ENCODE peak calls at places on chromosome 6, in four cellular contexts. D is K562, C is HL-60, I is GM12878. B is an unnamed sample.

GRCh38 chr6:133467231-133467981 is 226.2 kb downstream of the EYA4 start:
- DNase-seq in D (no peak), C (no peak), I (no peak), B (no peak)

GRCh38 chr6:73050706-73051105 is 174.6 kb downstream of the KHDC1L start:
- DNase-seq in D (no peak), C (no peak), I (no peak), B (no peak)

GRCh38 chr6:2061880-2062279 is 183.5 kb downstream of the GMDS start:
- DNase-seq in D (no peak), C (no peak), I (no peak), B (no peak)

GRCh38 chr6:53673138-53673801 is 7.7 kb upstream of the KLHL31 start:
- DNase-seq in D (no peak), C (no peak), I (no peak), B (no peak)

GRCh38 chr6:89630488-89630887 is 8.1 kb downstream of the LYRM2 start:
- DNase-seq in D (no peak), C (no peak), I (no peak), B (no peak)

GRCh38 chr6:139708342-139709199 is 334.1 kb upstream of the CITED2 start:
- DNase-seq in D (no peak), C (no peak), I (no peak), B (no peak)

GRCh38 chr6:106702451-106703110 is 73.2 kb downstream of the QRSL1 start:
- DNase-seq in D (no peak), C (no peak), I (peak), B (peak)

GRCh38 chr6:20038805-20039204 is 173.5 kb downstream of the MBOAT1 start:
- DNase-seq in D (no peak), C (no peak), I (no peak), B (no peak)

GRCh38 chr6:101722991-101723579 is 329.6 kb downstream of the GRIK2 start:
- DNase-seq in D (no peak), C (no peak), I (no peak), B (no peak)

GRCh38 chr6:72984981-72985665 is 240.2 kb downstream of the KHDC1L start:
- DNase-seq in D (no peak), C (no peak), I (no peak), B (no peak)

GRCh38 chr6:167568407-167569024 is 243.6 kb downstream of the TTLL2 start:
- DNase-seq in D (no peak), C (no peak), I (no peak), B (no peak)

GRCh38 chr6:158050955-158051354 is 69.3 kb downstream of the SYNJ2 start:
- DNase-seq in D (no peak), C (no peak), I (no peak), B (no peak)

GRCh38 chr6:137271245-137272183 is 52.3 kb upstream of the IFNGR1 start:
- DNase-seq in D (peak), C (no peak), I (no peak), B (no peak)

GRCh38 chr6:5996701-5997419 is 9.9 kb downstream of the NRN1 start:
- DNase-seq in D (no peak), C (no peak), I (no peak), B (no peak)

GRCh38 chr6:89146748-89147715 is 1.2 kb downstream of the PM20D2 start:
- DNase-seq in D (no peak), C (no peak), I (no peak), B (no peak)

GRCh38 chr6:26394289-26394688 is 7.8 kb upstream of the BTN3A1 start:
- DNase-seq in D (no peak), C (no peak), I (no peak), B (no peak)

GRCh38 chr6:113414511-113414910 is 442.6 kb upstream of the MARCKS start:
- DNase-seq in D (no peak), C (no peak), I (no peak), B (no peak)

GRCh38 chr6:119077643-119078448 is 618 bp downstream of the FAM184A start:
- DNase-seq in D (peak), C (no peak), I (no peak), B (peak)

GRCh38 chr6:4932506-4932903 is 71.3 kb downstream of the RPP40 start:
- DNase-seq in D (no peak), C (no peak), I (no peak), B (no peak)

GRCh38 chr6:41966961-41967311 is 25.3 kb upstream of the CCND3 start:
- DNase-seq in D (peak), C (no peak), I (no peak), B (no peak)

GRCh38 chr6:159042003-159042823 is 2.6 kb downstream of the TAGAP start:
- DNase-seq in D (peak), C (peak), I (peak), B (no peak)

DNA sequence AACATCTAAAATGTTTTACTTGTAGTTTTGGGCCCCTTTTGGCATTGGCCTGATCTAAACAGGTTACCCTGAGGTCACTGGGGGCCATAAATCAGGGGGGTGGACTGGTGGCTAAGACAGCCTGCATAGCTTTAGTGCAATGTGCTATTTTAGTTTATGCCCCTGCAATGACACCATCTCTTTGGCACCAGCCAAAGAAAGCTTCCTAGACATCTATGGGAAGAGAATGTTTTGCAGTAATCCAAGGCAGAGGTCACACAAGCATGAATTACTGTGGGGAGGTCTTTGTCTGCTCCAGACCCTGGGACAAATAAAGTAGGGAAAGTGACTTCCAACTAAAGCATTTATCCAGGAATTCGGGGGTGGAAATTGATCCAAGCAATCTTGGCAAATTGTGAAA is 5.4 kb downstream of the RIPOR2 start:
- DNase-seq in D (no peak), C (no peak), I (no peak), B (no peak)
- TF ChIP-seq SPI1 in D (no peak), C (no peak), I (no peak), B (no peak)

GRCh38 chr6:11346516-11346915 is 114.0 kb upstream of the NEDD9 start:
- DNase-seq in D (no peak), C (no peak), I (peak), B (no peak)
- TF ChIP-seq SPI1 in D (no peak), C (no peak), I (no peak), B (no peak)

GRCh38 chr6:30816791-30817739 is 67.3 kb upstream of the DDR1 start:
- DNase-seq in D (no peak), C (no peak), I (peak), B (no peak)

GRCh38 chr6:30810813-30811329 is 66.5 kb upstream of the IER3 start:
- DNase-seq in D (no peak), C (no peak), I (peak), B (no peak)

GRCh38 chr6:30818426-30818841 is 65.9 kb upstream of the DDR1 start:
- DNase-seq in D (no peak), C (no peak), I (no peak), B (no peak)

GRCh38 chr6:30813623-30814136 is 69.3 kb upstream of the IER3 start:
- DNase-seq in D (no peak), C (no peak), I (no peak), B (no peak)

GRCh38 chr6:30814137-30815084 is 69.9 kb upstream of the DDR1 start:
- DNase-seq in D (peak), C (no peak), I (no peak), B (no peak)
- TF ChIP-seq SPI1 in D (peak), C (no peak), I (no peak), B (no peak)

GRCh38 chr6:161660666-161661571 is 387.1 kb upstream of the AGPAT4 start:
- DNase-seq in D (no peak), C (no peak), I (no peak), B (no peak)
- TF ChIP-seq SPI1 in D (no peak), C (no peak), I (no peak), B (no peak)

DNA sequence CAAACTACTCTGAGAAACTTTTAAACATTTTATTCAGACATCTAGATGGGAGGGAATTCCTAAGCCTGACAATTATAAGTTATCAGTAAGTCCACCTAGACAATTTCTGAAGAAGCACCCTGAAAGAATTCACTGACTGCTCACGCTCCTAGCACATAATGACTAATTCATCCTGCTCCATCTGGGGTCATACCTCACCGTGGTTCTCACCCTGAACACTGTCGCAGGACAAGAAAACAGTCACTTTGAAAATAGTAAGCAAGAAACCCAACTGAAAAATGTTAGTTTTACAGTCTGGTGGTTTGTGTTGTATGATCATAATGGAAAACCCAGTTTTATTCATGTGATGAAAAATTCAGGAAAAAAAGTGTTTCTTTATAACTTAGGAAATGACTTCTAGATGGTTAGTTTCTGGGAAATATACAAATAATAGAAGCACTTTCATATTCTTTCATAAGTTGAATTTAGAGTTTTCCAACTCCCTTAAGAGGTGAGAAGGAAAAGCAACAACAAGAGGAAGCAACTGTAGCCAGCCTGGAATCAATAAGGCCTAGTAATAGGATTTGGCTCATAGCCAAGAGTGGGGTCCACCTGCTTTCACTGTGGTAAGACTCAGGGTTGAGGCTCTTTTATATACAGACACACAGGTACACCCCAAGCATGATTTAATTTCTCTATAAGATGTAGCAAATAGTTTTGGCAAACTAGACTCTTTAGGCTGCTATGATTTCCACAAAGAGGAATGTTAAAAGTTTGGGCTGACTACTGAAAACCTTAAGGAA is 94.1 kb downstream of the HIVEP2 start:
- DNase-seq in D (no peak), C (no peak), I (peak), B (no peak)
- TF ChIP-seq SPI1 in D (no peak), C (no peak), I (no peak), B (no peak)

DNA sequence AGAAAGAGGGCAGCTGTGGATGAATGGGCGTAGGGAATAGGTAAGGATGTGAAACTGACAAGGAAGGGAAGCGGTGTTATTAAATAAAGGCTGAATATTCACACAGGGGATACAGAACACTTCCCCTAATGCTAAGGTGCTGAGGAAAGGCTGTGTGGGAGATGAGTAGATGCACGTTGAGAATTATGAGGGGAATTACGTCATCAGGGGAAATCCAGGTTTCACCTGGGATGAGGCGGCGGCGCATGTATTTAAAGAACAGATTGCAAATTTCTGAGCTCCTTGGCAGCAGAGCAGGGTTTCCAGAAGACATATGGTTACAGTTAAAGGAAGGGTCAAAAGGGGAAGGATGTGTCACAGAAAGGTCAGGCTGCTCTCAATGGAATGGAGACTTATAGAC is 28.7 kb upstream of the EDN1 start:
- DNase-seq in D (no peak), C (no peak), I (peak), B (no peak)
- TF ChIP-seq SPI1 in D (no peak), C (no peak), I (peak), B (no peak)

B was measured in GM12891.